ENCODE peak calls at places on chromosomes 6 and 20, in seven cellular contexts. W, N, A, P, R, G and O are unnamed samples. For H3K4me1, the result is how much of the 10 kb centered on the place peaks cover.

GRCh38 chr6:151493495-151494234 is at the start of gene CCDC170:
- DNase-seq in W (peak), N (no peak), A (peak), P (no peak), R (no peak), G (no peak), O (peak)

GRCh38 chr20:34717230-34718095 is 13.3 kb downstream of the TP53INP2 start:
- DNase-seq in W (no peak), N (no peak), A (no peak), P (no peak), R (no peak), G (no peak), O (no peak)

GRCh38 chr6:29647927-29648642 is 8.8 kb upstream of the MOG start:
- DNase-seq in W (peak), N (no peak), A (peak), P (no peak), R (peak), G (peak), O (peak)

GRCh38 chr6:40999498-41000070 is 39.4 kb downstream of the UNC5CL start:
- DNase-seq in W (peak), N (peak), A (peak), P (no peak), R (peak), G (no peak), O (peak)

GRCh38 chr6:49668083-49668511 is 31.5 kb upstream of the RHAG start:
- DNase-seq in W (no peak), N (no peak), A (peak), P (no peak), R (no peak), G (no peak), O (no peak)

GRCh38 chr20:63567382-63568169 is 6.5 kb downstream of the HELZ2 start:
- DNase-seq in W (no peak), N (peak), A (no peak), P (peak), R (peak), G (no peak), O (no peak)

GRCh38 chr6:168132531-168133184 is 53.6 kb upstream of the FRMD1 start:
- DNase-seq in W (peak), N (no peak), A (peak), P (peak), R (no peak), G (no peak), O (peak)

GRCh38 chr6:125294925-125295324 is 6.8 kb downstream of the HDDC2 start:
- DNase-seq in W (no peak), N (no peak), A (no peak), P (no peak), R (no peak), G (no peak), O (no peak)

GRCh38 chr6:167850792-167851191 is 24.1 kb downstream of the AFDN start:
- DNase-seq in W (peak), N (no peak), A (no peak), P (no peak), R (no peak), G (no peak), O (no peak)

GRCh38 chr20:13180986-13181889 is 39.8 kb upstream of the ISM1 start:
- DNase-seq in W (no peak), N (no peak), A (no peak), P (no peak), R (no peak), G (no peak), O (no peak)

GRCh38 chr6:122652431-122652830 is 42.2 kb downstream of the PKIB start:
- DNase-seq in W (no peak), N (no peak), A (peak), P (no peak), R (no peak), G (peak), O (no peak)

GRCh38 chr6:105135056-105135455 is 44.8 kb downstream of the POPDC3 start:
- DNase-seq in W (peak), N (no peak), A (peak), P (no peak), R (no peak), G (peak), O (peak)

GRCh38 chr20:15613530-15613929 is 959.7 kb downstream of the KIF16B start:
- DNase-seq in W (no peak), N (no peak), A (no peak), P (no peak), R (no peak), G (no peak), O (no peak)

GRCh38 chr20:53943522-53944291 is 126.7 kb downstream of the BCAS1 start:
- DNase-seq in W (no peak), N (no peak), A (no peak), P (no peak), R (peak), G (no peak), O (peak)

GRCh38 chr20:20820780-20821495 is 108.5 kb upstream of the RALGAPA2 start:
- DNase-seq in W (peak), N (no peak), A (no peak), P (no peak), R (no peak), G (no peak), O (no peak)

GRCh38 chr6:20334334-20334733 is 67.3 kb upstream of the E2F3 start:
- DNase-seq in W (no peak), N (no peak), A (peak), P (no peak), R (no peak), G (no peak), O (peak)

GRCh38 chr6:30071081-30071818 is 4.3 kb downstream of the PPP1R11 start:
- DNase-seq in W (peak), N (no peak), A (no peak), P (no peak), R (no peak), G (no peak), O (peak)

GRCh38 chr20:54668271-54669053 is 193.1 kb downstream of the DOK5 start:
- DNase-seq in W (peak), N (peak), A (peak), P (no peak), R (peak), G (no peak), O (peak)

GRCh38 chr6:87197547-87197946 is 42.2 kb downstream of the ZNF292 start:
- DNase-seq in W (no peak), N (no peak), A (no peak), P (no peak), R (no peak), G (no peak), O (no peak)

GRCh38 chr20:63102720-63103375 is 96.1 kb upstream of the BHLHE23 start:
- DNase-seq in W (peak), N (peak), A (peak), P (peak), R (no peak), G (no peak), O (peak)

GRCh38 chr6:43771858-43772570 is 2.0 kb downstream of the VEGFA start:
- DNase-seq in W (peak), N (peak), A (peak), P (peak), R (peak), G (peak), O (peak)

GRCh38 chr6:109455502-109456282 is at the start of gene MICAL1:
- DNase-seq in W (peak), N (peak), A (peak), P (peak), R (peak), G (peak), O (peak)

GRCh38 chr6:148811472-148811871 is 64.6 kb downstream of the UST start:
- DNase-seq in W (no peak), N (no peak), A (no peak), P (no peak), R (no peak), G (no peak), O (no peak)

GRCh38 chr6:87944541-87944954 is 103.1 kb upstream of the SPACA1 start:
- DNase-seq in W (peak), N (peak), A (peak), P (no peak), R (peak), G (peak), O (no peak)

GRCh38 chr20:63129376-63129965 is 86.5 kb downstream of the YTHDF1 start:
- DNase-seq in W (no peak), N (no peak), A (no peak), P (no peak), R (no peak), G (no peak), O (no peak)

GRCh38 chr6:41728073-41728936 is 7.1 kb downstream of the TFEB start:
- DNase-seq in W (no peak), N (peak), A (no peak), P (no peak), R (peak), G (no peak), O (no peak)

GRCh38 chr6:43917878-43918382 is 147.9 kb downstream of the VEGFA start:
- DNase-seq in W (no peak), N (no peak), A (no peak), P (no peak), R (no peak), G (peak), O (no peak)

GRCh38 chr20:45291526-45291925 is 15.1 kb upstream of the RBPJL start:
- DNase-seq in W (no peak), N (no peak), A (no peak), P (no peak), R (no peak), G (no peak), O (no peak)
- H3K4me3 ChIP-seq in W (no peak), N (no peak), A (no peak), P (no peak), R (no peak), G (no peak), O (no peak)

DNA sequence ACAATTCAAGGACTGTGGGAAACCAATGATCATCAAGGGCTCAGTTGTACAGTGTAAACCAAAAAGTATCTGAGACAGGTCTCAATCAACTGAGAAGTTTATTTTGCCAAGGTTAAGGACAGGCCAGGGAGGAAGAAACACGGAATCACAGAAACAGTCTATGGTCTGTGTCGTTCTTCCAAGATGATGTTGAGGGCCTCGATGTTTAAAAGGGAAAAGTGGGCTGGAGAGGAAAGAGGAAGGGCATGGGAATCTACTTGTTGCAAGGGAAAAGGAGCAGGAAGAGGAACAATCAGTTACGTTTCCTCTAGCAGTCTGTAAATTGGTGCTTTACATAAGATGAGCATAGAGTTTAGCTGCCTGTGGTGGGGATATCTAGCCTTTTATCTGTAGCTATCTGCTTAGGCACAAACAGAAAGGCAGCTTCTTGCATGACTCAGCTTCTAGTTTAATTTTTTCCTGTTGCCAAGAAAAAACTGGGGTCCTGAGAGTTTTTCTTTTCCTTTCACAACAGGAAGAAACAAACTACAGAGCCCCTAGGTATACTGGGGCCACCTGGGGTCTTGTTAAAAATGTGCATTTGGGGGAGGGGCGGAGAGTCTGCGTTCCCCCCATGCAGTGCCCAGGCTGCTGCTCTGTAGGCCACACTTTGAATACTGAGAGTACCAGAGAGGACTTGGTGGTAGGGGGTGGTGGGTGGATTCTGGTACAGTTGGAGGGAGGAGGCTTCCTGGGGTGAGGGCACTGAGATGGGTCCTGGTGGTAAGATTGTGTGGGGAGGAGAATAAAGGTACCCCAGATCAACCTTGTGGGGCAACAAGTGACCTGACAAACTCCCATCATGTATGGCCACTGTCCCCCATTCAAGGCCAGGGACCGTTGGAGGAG is 35.3 kb upstream of the EZR start:
- DNase-seq in W (no peak), N (no peak), A (no peak), P (peak), R (peak), G (no peak), O (peak)
- H3K27ac ChIP-seq in W (no peak), N (peak), A (peak), P (peak), R (peak), G (peak), O (peak)

GRCh38 chr6:137877113-137877512 is 10.1 kb downstream of the TNFAIP3 start:
- DNase-seq in W (no peak), N (no peak), A (no peak), P (no peak), R (no peak), G (no peak), O (no peak)

GRCh38 chr6:137874204-137875001 is 7.3 kb downstream of the TNFAIP3 start:
- DNase-seq in W (no peak), N (peak), A (peak), P (no peak), R (no peak), G (peak), O (no peak)

GRCh38 chr6:137875606-137876005 is 8.5 kb downstream of the TNFAIP3 start:
- DNase-seq in W (no peak), N (no peak), A (no peak), P (no peak), R (no peak), G (no peak), O (no peak)

GRCh38 chr6:137878070-137878809 is 11.2 kb downstream of the TNFAIP3 start:
- DNase-seq in W (no peak), N (no peak), A (no peak), P (no peak), R (no peak), G (no peak), O (no peak)

GRCh38 chr6:137876547-137876946 is 9.5 kb downstream of the TNFAIP3 start:
- DNase-seq in W (no peak), N (no peak), A (no peak), P (no peak), R (no peak), G (peak), O (no peak)
- H3K4me1 ChIP-seq in W (under half), N (under half), A (under half), P (under half), R (under half), G (under half), O (under half)

DNA sequence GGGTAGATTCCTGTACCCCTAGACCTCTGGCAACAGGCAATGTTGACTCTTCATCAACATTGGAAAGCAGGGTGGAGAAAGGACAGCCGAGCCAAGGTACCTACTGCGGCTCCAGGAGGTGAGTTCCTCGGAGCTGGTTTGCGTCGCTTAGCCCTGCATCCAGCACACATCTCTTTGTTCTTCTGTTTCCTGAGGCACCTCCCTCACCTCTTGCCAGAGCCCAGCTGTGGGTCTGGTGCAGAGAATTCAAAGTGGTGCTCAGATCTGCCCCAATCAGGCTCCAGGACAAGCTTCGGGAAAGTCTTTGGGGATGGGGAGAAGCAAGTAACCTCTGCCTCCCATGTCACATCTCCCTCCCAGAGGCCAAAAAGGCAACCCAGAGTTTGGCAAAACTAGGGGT is 2.2 kb downstream of the KCNG1 start:
- DNase-seq in W (peak), N (no peak), A (no peak), P (no peak), R (no peak), G (no peak), O (no peak)
- H3K4me3 ChIP-seq in W (no peak), N (no peak), A (no peak), P (no peak), R (no peak), G (no peak), O (no peak)

GRCh38 chr6:14517536-14518105 is 400.0 kb downstream of the CD83 start:
- DNase-seq in W (no peak), N (no peak), A (no peak), P (no peak), R (no peak), G (no peak), O (no peak)
- H3K27ac ChIP-seq in W (no peak), N (no peak), A (no peak), P (no peak), R (no peak), G (no peak), O (no peak)

GRCh38 chr20:32112862-32113261 is 3.3 kb downstream of the TM9SF4 start:
- DNase-seq in W (no peak), N (peak), A (no peak), P (no peak), R (no peak), G (no peak), O (no peak)

GRCh38 chr20:32116079-32116521 is 6.6 kb downstream of the TM9SF4 start:
- DNase-seq in W (no peak), N (no peak), A (no peak), P (no peak), R (no peak), G (no peak), O (peak)

GRCh38 chr20:32115196-32115767 is 5.8 kb downstream of the TM9SF4 start:
- DNase-seq in W (no peak), N (no peak), A (no peak), P (no peak), R (no peak), G (no peak), O (no peak)

GRCh38 chr20:32113861-32114260 is 4.3 kb downstream of the TM9SF4 start:
- DNase-seq in W (no peak), N (no peak), A (no peak), P (no peak), R (no peak), G (no peak), O (no peak)

GRCh38 chr20:32114305-32114960 is 4.9 kb downstream of the TM9SF4 start:
- DNase-seq in W (no peak), N (no peak), A (no peak), P (no peak), R (no peak), G (no peak), O (no peak)
- H3K4me1 ChIP-seq in W (under half), N (half or more), A (under half), P (under half), R (under half), G (under half), O (under half)

GRCh38 chr6:90295854-90296345 is 743 bp downstream of the BACH2 start:
- DNase-seq in W (peak), N (peak), A (peak), P (peak), R (peak), G (peak), O (peak)

GRCh38 chr6:90293319-90293937 is 3.2 kb downstream of the BACH2 start:
- DNase-seq in W (peak), N (no peak), A (no peak), P (no peak), R (no peak), G (no peak), O (no peak)

GRCh38 chr6:90294008-90294511 is 2.6 kb downstream of the BACH2 start:
- DNase-seq in W (no peak), N (no peak), A (no peak), P (no peak), R (no peak), G (no peak), O (no peak)

GRCh38 chr6:90294989-90295853 is 1.4 kb downstream of the BACH2 start:
- DNase-seq in W (peak), N (peak), A (peak), P (peak), R (peak), G (peak), O (peak)

GRCh38 chr6:90294614-90294988 is 2.0 kb downstream of the BACH2 start:
- DNase-seq in W (peak), N (no peak), A (no peak), P (peak), R (peak), G (no peak), O (peak)
- H3K4me3 ChIP-seq in W (peak), N (peak), A (peak), P (peak), R (peak), G (peak), O (peak)

GRCh38 chr6:7200598-7201443 is 93.1 kb downstream of the RREB1 start:
- DNase-seq in W (no peak), N (peak), A (no peak), P (no peak), R (no peak), G (peak), O (no peak)

GRCh38 chr6:7201732-7202541 is 94.2 kb downstream of the RREB1 start:
- DNase-seq in W (no peak), N (peak), A (no peak), P (no peak), R (peak), G (no peak), O (no peak)

GRCh38 chr6:7201444-7201731 is 93.6 kb downstream of the RREB1 start:
- DNase-seq in W (no peak), N (no peak), A (no peak), P (no peak), R (no peak), G (no peak), O (no peak)

GRCh38 chr6:7204726-7205125 is 97.0 kb downstream of the RREB1 start:
- DNase-seq in W (no peak), N (no peak), A (no peak), P (no peak), R (no peak), G (no peak), O (no peak)

DNA sequence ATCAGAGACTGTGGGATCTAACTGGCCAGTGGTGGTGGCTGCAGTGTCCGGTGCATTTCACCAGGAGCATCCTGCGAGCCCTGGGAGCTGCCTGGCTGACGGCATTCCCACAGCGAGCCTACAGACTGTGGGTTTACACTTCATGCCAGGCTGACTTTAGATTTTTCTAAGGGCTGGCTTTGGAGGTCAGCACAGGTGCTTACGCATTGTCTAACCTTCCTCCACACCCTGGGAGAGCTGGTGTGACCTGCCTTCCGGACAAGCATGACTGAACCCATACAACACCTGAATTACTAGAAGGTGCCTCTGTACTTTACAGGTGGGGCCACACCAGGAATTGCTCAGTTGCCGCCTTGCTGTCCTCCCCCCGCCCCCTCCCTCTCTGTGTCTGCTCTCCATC is 96.2 kb downstream of the RREB1 start:
- DNase-seq in W (no peak), N (no peak), A (no peak), P (no peak), R (no peak), G (no peak), O (no peak)
- H3K27ac ChIP-seq in W (no peak), N (no peak), A (no peak), P (no peak), R (no peak), G (no peak), O (no peak)

GRCh38 chr20:35771367-35771688 is 487 bp upstream of the PHF20 start:
- DNase-seq in W (no peak), N (no peak), A (no peak), P (no peak), R (no peak), G (no peak), O (no peak)
- H3K4me1 ChIP-seq in W (under half), N (half or more), A (under half), P (half or more), R (half or more), G (under half), O (under half)